ENCODE peak calls at places on chromosomes 5 and 9, in five cellular contexts. One of them, this sample, is unnamed.

GRCh38 chr5:7629559-7629958 is 221.4 kb downstream of the CFAP90 start:
- DNase-seq in upper lobe of right lung: no peak
- DNase-seq in A673: no peak
- DNase-seq in H9: no peak
- DNase-seq in heart left ventricle: no peak
- DNase-seq in this sample: no peak

GRCh38 chr5:137234973-137235943 is 263.9 kb downstream of the SPOCK1 start:
- DNase-seq in A673: no peak
- DNase-seq in heart left ventricle: no peak
- DNase-seq in upper lobe of right lung: no peak
- DNase-seq in H9: no peak
- DNase-seq in this sample: no peak

GRCh38 chr5:139967353-139967752 is 75.7 kb downstream of the NRG2 start:
- DNase-seq in upper lobe of right lung: peak; percentile 39
- DNase-seq in H9: no peak
- DNase-seq in A673: no peak
- DNase-seq in heart left ventricle: peak; percentile 11
- DNase-seq in this sample: no peak

GRCh38 chr9:6006968-6007769 is 8.3 kb downstream of the RANBP6 start:
- DNase-seq in heart left ventricle: peak; percentile 86
- DNase-seq in upper lobe of right lung: peak; percentile 94
- DNase-seq in H9: peak; percentile 96
- DNase-seq in A673: peak; percentile 95
- DNase-seq in this sample: peak; percentile 90

GRCh38 chr9:120733190-120733589 is 18.9 kb upstream of the MEGF9 start:
- DNase-seq in H9: no peak
- DNase-seq in upper lobe of right lung: peak; percentile 78
- DNase-seq in heart left ventricle: peak; percentile 26
- DNase-seq in A673: no peak
- DNase-seq in this sample: no peak

GRCh38 chr9:95409650-95410426 is 92.3 kb upstream of the FANCC start:
- DNase-seq in upper lobe of right lung: no peak
- DNase-seq in heart left ventricle: no peak
- DNase-seq in H9: no peak
- DNase-seq in A673: peak; percentile 89
- DNase-seq in this sample: no peak

GRCh38 chr5:61401726-61402125 is 69.7 kb downstream of the ZSWIM6 start:
- DNase-seq in upper lobe of right lung: no peak
- DNase-seq in heart left ventricle: no peak
- DNase-seq in A673: no peak
- DNase-seq in H9: no peak
- DNase-seq in this sample: no peak

GRCh38 chr9:133031496-133031911 is 707 bp downstream of the GTF3C5 start:
- DNase-seq in A673: peak; percentile 31
- DNase-seq in upper lobe of right lung: no peak
- DNase-seq in heart left ventricle: no peak
- DNase-seq in H9: no peak
- DNase-seq in this sample: no peak

GRCh38 chr5:44774279-44774880 is 34.4 kb upstream of the MRPS30 start:
- DNase-seq in A673: peak; percentile 67
- DNase-seq in heart left ventricle: no peak
- DNase-seq in upper lobe of right lung: no peak
- DNase-seq in H9: no peak
- DNase-seq in this sample: no peak

GRCh38 chr9:89597711-89598707 is 6.8 kb upstream of the GADD45G start:
- DNase-seq in upper lobe of right lung: no peak
- DNase-seq in heart left ventricle: peak; percentile 56
- DNase-seq in H9: peak; percentile 65
- DNase-seq in A673: peak; percentile 69
- DNase-seq in this sample: no peak

GRCh38 chr5:19795218-19795617 is 192.8 kb downstream of the CDH18 start:
- DNase-seq in upper lobe of right lung: no peak
- DNase-seq in heart left ventricle: no peak
- DNase-seq in A673: peak; percentile 1
- DNase-seq in H9: no peak
- DNase-seq in this sample: no peak

GRCh38 chr5:179907570-179908324 is at the start of gene TBC1D9B:
- DNase-seq in heart left ventricle: peak; percentile 75
- DNase-seq in H9: peak; percentile 59
- DNase-seq in A673: peak; percentile 68
- DNase-seq in upper lobe of right lung: peak; percentile 88
- DNase-seq in this sample: peak; percentile 82

GRCh38 chr9:86589273-86589672 is 235.1 kb upstream of the TUT7 start:
- DNase-seq in upper lobe of right lung: no peak
- DNase-seq in A673: no peak
- DNase-seq in H9: peak; percentile 72
- DNase-seq in heart left ventricle: no peak
- DNase-seq in this sample: no peak

GRCh38 chr5:125149503-125149902 is 403.1 kb upstream of the ZNF608 start:
- DNase-seq in H9: no peak
- DNase-seq in upper lobe of right lung: no peak
- DNase-seq in heart left ventricle: no peak
- DNase-seq in A673: no peak
- DNase-seq in this sample: no peak

GRCh38 chr5:34923694-34924461 is 5.5 kb upstream of the DNAJC21 start:
- DNase-seq in A673: peak; percentile 66
- DNase-seq in heart left ventricle: no peak
- DNase-seq in H9: no peak
- DNase-seq in upper lobe of right lung: no peak
- DNase-seq in this sample: no peak

GRCh38 chr5:126847318-126848221 is 70.6 kb downstream of the LMNB1 start:
- DNase-seq in upper lobe of right lung: no peak
- DNase-seq in heart left ventricle: no peak
- DNase-seq in H9: no peak
- DNase-seq in A673: no peak
- DNase-seq in this sample: no peak

GRCh38 chr5:159412284-159413046 is 82.2 kb upstream of the IL12B start:
- DNase-seq in A673: peak; percentile 37
- DNase-seq in H9: no peak
- DNase-seq in upper lobe of right lung: no peak
- DNase-seq in heart left ventricle: no peak
- DNase-seq in this sample: peak; percentile 52

GRCh38 chr5:141422742-141423291 is 2.0 kb downstream of the PCDHGA11 start:
- DNase-seq in upper lobe of right lung: no peak
- DNase-seq in H9: no peak
- DNase-seq in A673: no peak
- DNase-seq in heart left ventricle: no peak
- DNase-seq in this sample: no peak
- H3K9me3 ChIP-seq in upper lobe of right lung: peaks cover 82% of the 10 kb centered on the region
- H3K9me3 ChIP-seq in H9: peaks cover 22% of the 10 kb centered on the region
- H3K9me3 ChIP-seq in A673: peaks cover 96% of the 10 kb centered on the region
- H3K9me3 ChIP-seq in heart left ventricle: peaks cover 80% of the 10 kb centered on the region
- H3K9me3 ChIP-seq in this sample: peaks cover 9% of the 10 kb centered on the region

DNA sequence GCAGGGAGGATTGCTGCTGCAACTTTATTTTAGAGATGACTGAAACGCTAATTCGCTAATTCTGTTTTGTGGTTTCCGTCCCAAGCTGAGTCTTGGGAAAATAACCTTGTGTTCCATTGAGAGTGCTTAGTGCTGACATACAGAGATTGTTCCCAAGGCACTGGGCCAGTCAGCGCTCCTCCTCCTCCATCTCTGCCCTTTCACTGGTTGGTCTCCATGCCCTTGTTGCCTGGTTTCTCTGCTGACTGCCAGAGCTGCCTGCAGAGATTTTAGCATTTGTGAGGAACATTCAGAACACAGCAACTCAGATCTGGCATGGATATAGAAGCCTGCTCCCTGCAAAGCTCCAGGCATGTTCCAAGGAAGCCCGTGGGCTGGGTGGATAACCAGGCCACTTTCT is 126.0 kb upstream of the IRX2 start:
- DNase-seq in upper lobe of right lung: peak; percentile 3
- DNase-seq in heart left ventricle: no peak
- DNase-seq in A673: no peak
- DNase-seq in H9: peak; percentile 8
- DNase-seq in this sample: no peak
- H3K9me3 ChIP-seq in upper lobe of right lung: peaks cover 16% of the 10 kb centered on the region
- H3K9me3 ChIP-seq in heart left ventricle: peaks cover 29% of the 10 kb centered on the region
- H3K9me3 ChIP-seq in A673: peaks cover 46% of the 10 kb centered on the region
- H3K9me3 ChIP-seq in H9: peaks cover 7% of the 10 kb centered on the region
- H3K9me3 ChIP-seq in this sample: no peaks in the 10 kb centered on the region

GRCh38 chr5:54411176-54411575 is 44.3 kb upstream of the HSPB3 start:
- DNase-seq in A673: no peak
- DNase-seq in heart left ventricle: no peak
- DNase-seq in upper lobe of right lung: no peak
- DNase-seq in H9: no peak
- DNase-seq in this sample: no peak

GRCh38 chr5:54412913-54413312 is 42.6 kb upstream of the HSPB3 start:
- DNase-seq in heart left ventricle: no peak
- DNase-seq in upper lobe of right lung: no peak
- DNase-seq in A673: no peak
- DNase-seq in H9: no peak
- DNase-seq in this sample: no peak

GRCh38 chr5:54415147-54415546 is 40.4 kb upstream of the HSPB3 start:
- DNase-seq in H9: no peak
- DNase-seq in upper lobe of right lung: no peak
- DNase-seq in heart left ventricle: no peak
- DNase-seq in A673: no peak
- DNase-seq in this sample: no peak

GRCh38 chr5:54415896-54416640 is 39.4 kb upstream of the HSPB3 start:
- DNase-seq in heart left ventricle: no peak
- DNase-seq in A673: no peak
- DNase-seq in upper lobe of right lung: no peak
- DNase-seq in H9: no peak
- DNase-seq in this sample: no peak
- H3K9me3 ChIP-seq in heart left ventricle: no peaks in the 10 kb centered on the region
- H3K9me3 ChIP-seq in A673: no peaks in the 10 kb centered on the region
- H3K9me3 ChIP-seq in upper lobe of right lung: no peaks in the 10 kb centered on the region
- H3K9me3 ChIP-seq in H9: no peaks in the 10 kb centered on the region
- H3K9me3 ChIP-seq in this sample: no peaks in the 10 kb centered on the region

GRCh38 chr5:24819841-24820240 is 175.1 kb upstream of the CDH10 start:
- DNase-seq in A673: no peak
- DNase-seq in H9: no peak
- DNase-seq in upper lobe of right lung: no peak
- DNase-seq in heart left ventricle: no peak
- DNase-seq in this sample: no peak

GRCh38 chr5:24817966-24818365 is 173.2 kb upstream of the CDH10 start:
- DNase-seq in heart left ventricle: no peak
- DNase-seq in upper lobe of right lung: no peak
- DNase-seq in H9: no peak
- DNase-seq in A673: no peak
- DNase-seq in this sample: no peak

DNA sequence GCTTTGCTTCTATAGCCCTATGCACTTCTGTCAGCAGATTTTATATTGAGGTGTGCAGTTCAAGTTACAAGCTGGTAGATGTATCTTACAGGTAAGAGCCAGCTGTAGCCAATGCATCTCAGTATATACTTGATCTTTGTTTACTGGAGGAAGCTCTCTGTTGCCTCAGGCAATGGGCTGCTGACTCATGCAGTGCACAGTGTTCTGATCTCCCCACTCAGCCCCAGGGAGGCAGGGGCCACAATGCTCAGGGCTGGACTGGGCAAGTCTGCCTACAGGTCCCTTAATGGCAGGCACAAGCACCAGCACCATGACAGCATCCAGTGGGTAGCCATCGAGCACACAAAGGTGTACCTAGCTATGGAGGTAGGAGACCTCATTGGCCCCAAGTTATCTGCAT is 178.8 kb upstream of the CDH10 start:
- DNase-seq in H9: peak; percentile 30
- DNase-seq in upper lobe of right lung: no peak
- DNase-seq in A673: no peak
- DNase-seq in heart left ventricle: no peak
- DNase-seq in this sample: no peak
- H3K9me3 ChIP-seq in H9: no peaks in the 10 kb centered on the region
- H3K9me3 ChIP-seq in upper lobe of right lung: no peaks in the 10 kb centered on the region
- H3K9me3 ChIP-seq in A673: no peaks in the 10 kb centered on the region
- H3K9me3 ChIP-seq in heart left ventricle: peaks cover 8% of the 10 kb centered on the region
- H3K9me3 ChIP-seq in this sample: peaks cover 7% of the 10 kb centered on the region

GRCh38 chr9:10704720-10705119 is 91.9 kb upstream of the PTPRD start:
- DNase-seq in heart left ventricle: no peak
- DNase-seq in H9: no peak
- DNase-seq in upper lobe of right lung: no peak
- DNase-seq in A673: no peak
- DNase-seq in this sample: no peak

GRCh38 chr9:10697044-10697443 is 84.2 kb upstream of the PTPRD start:
- DNase-seq in upper lobe of right lung: no peak
- DNase-seq in H9: no peak
- DNase-seq in A673: no peak
- DNase-seq in heart left ventricle: no peak
- DNase-seq in this sample: no peak

GRCh38 chr9:10701906-10702305 is 89.1 kb upstream of the PTPRD start:
- DNase-seq in H9: no peak
- DNase-seq in heart left ventricle: no peak
- DNase-seq in upper lobe of right lung: no peak
- DNase-seq in A673: no peak
- DNase-seq in this sample: no peak

GRCh38 chr9:10703139-10703538 is 90.3 kb upstream of the PTPRD start:
- DNase-seq in heart left ventricle: no peak
- DNase-seq in H9: no peak
- DNase-seq in upper lobe of right lung: no peak
- DNase-seq in A673: no peak
- DNase-seq in this sample: no peak

DNA sequence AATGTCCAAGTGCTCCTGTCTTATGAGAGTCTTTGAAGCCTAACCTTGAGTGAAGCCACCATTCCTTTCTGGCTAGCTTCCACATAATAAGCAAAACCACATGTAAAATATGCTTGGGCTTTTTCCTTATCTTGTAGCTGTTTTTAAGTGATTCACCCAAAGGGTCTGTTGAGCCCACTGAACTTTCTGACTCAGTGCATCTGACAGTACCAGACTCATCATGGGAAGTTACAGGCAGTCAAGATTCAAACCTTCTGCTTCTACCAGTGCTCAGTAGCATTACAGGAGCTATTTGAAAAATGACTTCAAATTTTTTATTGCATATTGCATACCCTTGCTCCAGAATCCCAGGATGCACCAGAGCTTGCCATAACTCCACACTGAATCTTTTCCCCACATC is 87.5 kb upstream of the PTPRD start:
- DNase-seq in A673: no peak
- DNase-seq in heart left ventricle: no peak
- DNase-seq in H9: no peak
- DNase-seq in upper lobe of right lung: no peak
- DNase-seq in this sample: no peak
- H3K9me3 ChIP-seq in A673: no peaks in the 10 kb centered on the region
- H3K9me3 ChIP-seq in heart left ventricle: peaks cover 7% of the 10 kb centered on the region
- H3K9me3 ChIP-seq in H9: no peaks in the 10 kb centered on the region
- H3K9me3 ChIP-seq in upper lobe of right lung: no peaks in the 10 kb centered on the region
- H3K9me3 ChIP-seq in this sample: peaks cover 4% of the 10 kb centered on the region

DNA sequence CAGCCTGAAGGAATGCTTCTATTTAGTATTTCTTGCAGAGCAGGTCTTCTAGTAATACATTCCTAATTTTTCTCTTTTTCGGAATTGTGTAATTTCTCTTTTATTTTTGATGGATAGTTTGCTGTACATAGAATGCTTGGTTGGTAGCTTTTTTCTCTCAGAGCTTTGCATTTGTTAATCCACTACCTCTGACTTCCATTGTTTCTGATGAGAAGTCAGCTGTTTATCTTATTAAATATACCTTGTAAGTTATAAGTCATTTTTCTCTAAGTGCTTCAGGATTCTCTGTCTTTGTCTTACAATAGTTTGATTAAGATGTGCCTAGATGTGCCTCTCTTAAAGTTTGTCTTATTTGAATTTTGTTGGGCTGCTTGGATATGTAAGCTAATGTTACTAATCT is 101.9 kb downstream of the HTR1A start:
- DNase-seq in A673: no peak
- DNase-seq in H9: no peak
- DNase-seq in upper lobe of right lung: no peak
- DNase-seq in heart left ventricle: no peak
- DNase-seq in this sample: no peak
- H3K9me3 ChIP-seq in A673: peaks cover 11% of the 10 kb centered on the region
- H3K9me3 ChIP-seq in H9: peaks cover 8% of the 10 kb centered on the region
- H3K9me3 ChIP-seq in upper lobe of right lung: peaks cover 12% of the 10 kb centered on the region
- H3K9me3 ChIP-seq in heart left ventricle: peaks cover 41% of the 10 kb centered on the region
- H3K9me3 ChIP-seq in this sample: no peaks in the 10 kb centered on the region